ENCODE peak calls at places on chromosomes 2 and 18, in seven cellular contexts. U, O, B, F, W, P and Y are unnamed samples.

GRCh38 chr2:84865181-84865783 is 15.6 kb downstream of the TRABD2A start:
- DNase-seq in B (no peak), U (peak; percentile 43), F (peak; percentile 34), P (no peak), W (no peak), O (no peak), Y (no peak)

GRCh38 chr2:191620144-191620543 is 57.8 kb upstream of the NABP1 start:
- DNase-seq in P (no peak), U (peak; percentile 64), F (peak; percentile 84), W (no peak), B (peak; percentile 16), O (no peak), Y (no peak)

GRCh38 chr18:40041951-40042350 is 1913.1 kb upstream of the PIK3C3 start:
- DNase-seq in F (no peak), P (no peak), U (no peak), W (no peak), B (no peak), O (no peak), Y (no peak)

GRCh38 chr2:226079677-226080076 is 680.2 kb downstream of the NYAP2 start:
- DNase-seq in O (no peak), U (peak; percentile 98), B (peak; percentile 86), P (peak; percentile 28), F (peak; percentile 96), W (no peak), Y (no peak)

GRCh38 chr2:101400516-101401315 is 13.4 kb upstream of the CREG2 start:
- DNase-seq in B (no peak), U (no peak), P (no peak), F (no peak), W (no peak), O (no peak), Y (no peak)

GRCh38 chr2:20525041-20526035 is 78.5 kb downstream of the RHOB start:
- DNase-seq in W (peak; percentile 75), B (no peak), U (peak; percentile 68), F (peak; percentile 44), O (no peak), P (peak; percentile 67), Y (no peak)

GRCh38 chr2:28975671-28976070 is 5.4 kb upstream of the TOGARAM2 start:
- DNase-seq in U (no peak), B (no peak), O (no peak), W (no peak), P (no peak), F (no peak), Y (no peak)

GRCh38 chr2:8622924-8623465 is 58.9 kb upstream of the ID2 start:
- DNase-seq in U (no peak), P (no peak), W (no peak), B (no peak), O (no peak), F (no peak), Y (no peak)

GRCh38 chr2:33437815-33438214 is 38.6 kb upstream of the RASGRP3 start:
- DNase-seq in O (no peak), U (no peak), P (no peak), W (no peak), F (no peak), B (no peak), Y (no peak)

GRCh38 chr18:75247041-75247551 is 36.5 kb downstream of the TSHZ1 start:
- DNase-seq in W (no peak), F (peak; percentile 28), B (no peak), P (no peak), O (no peak), U (peak; percentile 52), Y (no peak)

GRCh38 chr2:11581797-11582525 is 48.1 kb downstream of the GREB1 start:
- DNase-seq in U (no peak), B (no peak), O (no peak), F (no peak), P (no peak), W (no peak), Y (no peak)

GRCh38 chr2:30484145-30484544 is 37.1 kb downstream of the LCLAT1 start:
- DNase-seq in O (no peak), F (no peak), B (no peak), U (no peak), P (no peak), W (no peak), Y (no peak)

GRCh38 chr2:64751286-64752260 is 97.9 kb upstream of the SERTAD2 start:
- DNase-seq in F (peak; percentile 90), U (peak; percentile 49), O (no peak), W (peak; percentile 94), P (peak; percentile 99), B (peak; percentile 99), Y (peak; percentile 100)

GRCh38 chr18:73774836-73775509 is 372.7 kb downstream of the FBXO15 start:
- DNase-seq in W (peak; percentile 12), F (peak; percentile 38), B (no peak), P (no peak), O (no peak), U (no peak), Y (peak; percentile 86)

GRCh38 chr2:182598626-182599025 is 117.4 kb upstream of the DNAJC10 start:
- DNase-seq in F (no peak), O (no peak), B (no peak), P (no peak), U (no peak), W (no peak), Y (no peak)

DNA sequence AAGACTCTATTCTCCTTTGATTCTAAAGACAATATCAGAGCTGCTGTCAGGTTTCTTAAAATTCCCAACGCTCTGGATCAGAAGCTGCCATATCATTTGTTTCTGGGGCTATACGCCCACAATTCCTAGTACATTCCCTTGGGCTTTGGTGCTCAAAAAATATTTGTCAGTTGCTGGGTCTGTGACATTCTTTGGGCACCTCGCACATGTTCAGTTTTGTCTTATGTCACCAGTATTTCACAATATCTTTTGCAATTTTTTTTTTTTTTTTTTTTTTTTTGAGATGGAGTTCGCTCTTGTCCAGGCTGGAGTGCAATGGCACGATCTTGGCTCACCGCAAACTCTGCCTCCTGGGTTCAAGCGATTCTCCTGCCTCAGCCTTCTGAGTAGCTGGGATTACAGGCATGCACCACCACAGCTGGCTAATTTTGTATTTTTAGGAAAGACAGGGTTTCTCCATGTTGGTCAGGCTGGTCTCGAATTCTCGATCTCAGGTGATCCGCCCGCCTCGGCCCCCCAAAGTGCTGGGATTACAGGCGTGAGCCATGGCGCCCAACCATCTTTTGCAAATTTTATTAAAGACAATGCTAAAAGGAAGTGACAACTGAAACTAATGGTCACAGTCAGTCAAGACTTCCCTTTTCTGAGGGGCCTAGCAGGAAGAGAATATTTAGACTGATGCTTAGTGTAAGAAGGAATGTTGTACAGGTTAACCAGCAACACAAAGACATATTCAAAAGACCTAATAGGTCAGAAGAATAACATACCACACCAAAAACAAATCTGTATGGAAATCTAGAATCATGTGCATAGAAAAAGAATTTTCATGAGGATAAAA is 6.8 kb downstream of the ZNF397 start:
- DNase-seq in P (no peak), F (no peak), O (no peak), B (no peak), U (no peak), W (no peak), Y (no peak)
- H3K9me3 ChIP-seq in P (no peaks in the 10 kb centered on the region), F (peaks cover 65% of the 10 kb centered on the region), O (peaks cover 51% of the 10 kb centered on the region), B (peaks cover 45% of the 10 kb centered on the region), U (peaks cover 48% of the 10 kb centered on the region), W (no peaks in the 10 kb centered on the region), Y (no peaks in the 10 kb centered on the region)

GRCh38 chr2:200786423-200786822 is 25.3 kb upstream of the BZW1 start:
- DNase-seq in O (no peak), W (no peak), U (peak; percentile 75), F (peak; percentile 40), B (no peak), P (no peak), Y (no peak)

GRCh38 chr2:200782243-200782642 is 29.5 kb upstream of the BZW1 start:
- DNase-seq in F (no peak), P (no peak), W (no peak), O (no peak), B (no peak), U (peak; percentile 53), Y (peak; percentile 34)

GRCh38 chr2:200786826-200787225 is 24.9 kb upstream of the BZW1 start:
- DNase-seq in U (peak; percentile 91), B (peak; percentile 27), F (peak; percentile 79), O (no peak), P (no peak), W (no peak), Y (no peak)

GRCh38 chr2:200781626-200782025 is 30.1 kb upstream of the BZW1 start:
- DNase-seq in W (no peak), O (no peak), B (no peak), U (no peak), P (no peak), F (peak; percentile 44), Y (peak; percentile 81)

DNA sequence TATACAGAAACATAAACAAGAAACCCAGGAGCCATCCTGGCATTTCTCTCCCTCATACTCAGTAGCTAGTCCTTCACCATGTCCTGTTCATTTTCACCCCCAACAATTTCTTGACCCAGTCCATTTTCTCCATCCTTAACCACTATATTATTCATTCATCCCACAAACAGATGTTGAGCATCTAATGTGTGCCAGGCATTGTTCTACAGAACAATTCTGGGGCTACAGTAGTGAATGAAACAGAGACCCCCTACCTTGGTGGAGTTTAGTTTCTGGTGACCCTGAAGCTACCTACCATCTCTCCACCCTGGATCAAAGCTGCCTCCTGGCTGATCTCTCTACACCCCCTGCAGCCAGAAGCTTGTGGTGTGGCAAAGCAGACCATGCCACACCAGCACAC is 27.5 kb upstream of the BZW1 start:
- DNase-seq in P (no peak), U (no peak), W (no peak), B (no peak), F (no peak), O (no peak), Y (no peak)
- H3K9me3 ChIP-seq in P (no peaks in the 10 kb centered on the region), U (no peaks in the 10 kb centered on the region), W (no peaks in the 10 kb centered on the region), B (no peaks in the 10 kb centered on the region), F (no peaks in the 10 kb centered on the region), O (no peaks in the 10 kb centered on the region), Y (no peaks in the 10 kb centered on the region)

DNA sequence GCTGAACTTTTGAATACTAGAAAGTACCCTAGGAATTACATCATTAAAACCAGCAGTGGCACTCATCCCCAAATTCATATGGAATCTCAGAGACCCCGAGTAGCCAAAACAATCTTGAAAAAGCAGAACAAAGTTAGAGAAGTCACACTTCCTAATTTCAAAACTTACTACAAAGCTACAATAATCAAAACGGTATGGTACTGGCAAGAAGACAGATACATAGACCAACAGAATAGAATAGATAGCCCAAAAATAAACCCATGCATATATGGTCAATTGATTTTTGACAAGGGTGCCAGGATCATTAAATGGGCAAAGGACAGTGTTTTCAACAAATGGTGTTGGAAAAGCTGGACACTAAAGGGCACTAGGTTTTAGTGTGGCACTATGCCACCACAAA is 176.0 kb upstream of the NDUFV2 start:
- DNase-seq in U (no peak), F (no peak), P (no peak), B (no peak), W (no peak), O (no peak), Y (peak; percentile 8)
- H3K9me3 ChIP-seq in U (peaks cover 16% of the 10 kb centered on the region), F (peaks cover 16% of the 10 kb centered on the region), P (no peaks in the 10 kb centered on the region), B (peaks cover 16% of the 10 kb centered on the region), W (no peaks in the 10 kb centered on the region), O (peaks cover 28% of the 10 kb centered on the region), Y (peaks cover 25% of the 10 kb centered on the region)

GRCh38 chr2:14387332-14387731 is 245.2 kb upstream of the LRATD1 start:
- DNase-seq in U (no peak), F (no peak), W (no peak), B (no peak), O (no peak), P (no peak), Y (no peak)
- H3K9me3 ChIP-seq in U (peaks cover 3% of the 10 kb centered on the region), F (no peaks in the 10 kb centered on the region), W (no peaks in the 10 kb centered on the region), B (no peaks in the 10 kb centered on the region), O (no peaks in the 10 kb centered on the region), P (no peaks in the 10 kb centered on the region), Y (no peaks in the 10 kb centered on the region)

GRCh38 chr2:52632543-52632942 is 1135.1 kb upstream of the CHAC2 start:
- DNase-seq in F (no peak), U (no peak), P (no peak), W (no peak), B (no peak), O (peak; percentile 3), Y (no peak)
- H3K9me3 ChIP-seq in F (no peaks in the 10 kb centered on the region), U (no peaks in the 10 kb centered on the region), P (no peaks in the 10 kb centered on the region), W (no peaks in the 10 kb centered on the region), B (peaks cover 8% of the 10 kb centered on the region), O (no peaks in the 10 kb centered on the region), Y (no peaks in the 10 kb centered on the region)